ENCODE peak calls at places on chromosomes 12 and 14, in four cellular contexts. E, Z, P and I are unnamed samples.

GRCh38 chr14:72856530-72857264 is 37.2 kb downstream of the DPF3 start:
- DNase-seq in P (no peak), E (no peak), Z (no peak), I (no peak)

GRCh38 chr12:95437565-95437964 is 36.4 kb upstream of the METAP2 start:
- DNase-seq in Z (no peak), E (no peak), P (no peak), I (no peak)

GRCh38 chr12:5783274-5783920 is 161.7 kb downstream of the ANO2 start:
- DNase-seq in E (no peak), Z (no peak), P (no peak), I (no peak)

GRCh38 chr12:52074006-52074405 is 4.2 kb downstream of the ATG101 start:
- DNase-seq in P (peak), E (no peak), Z (peak), I (peak)

GRCh38 chr12:52903855-52904508 is 894 bp downstream of the KRT8 start:
- DNase-seq in Z (peak), E (peak), P (peak), I (peak)

GRCh38 chr12:18250313-18250916 is 10.9 kb upstream of the PIK3C2G start:
- DNase-seq in Z (peak), E (peak), P (peak), I (no peak)

GRCh38 chr14:33839193-33840076 is 111.4 kb downstream of the EGLN3 start:
- DNase-seq in Z (peak), P (peak), E (peak), I (no peak)

GRCh38 chr14:52339262-52339661 is 25.1 kb downstream of the PTGER2 start:
- DNase-seq in E (no peak), Z (no peak), P (no peak), I (no peak)

GRCh38 chr12:107091381-107091780 is 2.0 kb downstream of the CRY1 start:
- DNase-seq in Z (no peak), P (no peak), E (no peak), I (no peak)

GRCh38 chr12:109881752-109882151 is 1.4 kb upstream of the GLTP start:
- DNase-seq in E (no peak), Z (no peak), P (no peak), I (no peak)

GRCh38 chr14:54715244-54715643 is 148.3 kb downstream of the SAMD4A start:
- DNase-seq in Z (no peak), P (no peak), E (no peak), I (no peak)
- TF ChIP-seq CTCF in Z (no peak), P (no peak), E (no peak), I (peak)

DNA sequence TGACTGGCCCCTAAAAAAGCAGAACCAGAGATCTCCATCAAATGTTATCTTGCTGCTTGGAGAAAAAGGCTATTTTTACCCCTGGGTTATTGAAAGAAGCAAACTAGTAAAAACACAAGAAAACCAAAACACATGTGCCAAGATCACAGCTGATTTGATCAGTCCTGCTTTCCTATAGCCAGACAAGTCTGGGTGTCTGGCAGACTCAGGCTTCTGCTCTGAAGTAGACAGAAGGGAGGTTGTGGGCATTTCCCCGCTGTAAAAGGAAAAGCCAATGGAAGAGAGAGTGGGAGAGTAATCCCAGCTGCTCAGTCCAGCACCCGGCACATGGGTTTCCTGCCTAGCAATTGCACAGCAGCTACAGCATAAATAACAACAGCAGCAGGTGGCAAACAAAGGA is 178.0 kb downstream of the PHLDA1 start:
- DNase-seq in E (no peak), P (no peak), Z (peak), I (no peak)
- TF ChIP-seq CTCF in E (no peak), P (no peak), Z (no peak), I (no peak)

GRCh38 chr12:57110189-57111045 is 745 bp downstream of the STAT6 start:
- DNase-seq in E (peak), P (peak), Z (peak), I (peak)
- TF ChIP-seq CTCF in E (peak), P (no peak), Z (no peak), I (peak)

GRCh38 chr12:132133952-132134652 is 10.0 kb downstream of the DDX51 start:
- DNase-seq in E (no peak), Z (no peak), P (no peak), I (no peak)
- TF ChIP-seq CTCF in E (no peak), Z (no peak), P (no peak), I (no peak)

GRCh38 chr14:96727980-96728717 is 69.0 kb upstream of the VRK1 start:
- DNase-seq in E (no peak), Z (no peak), P (no peak), I (no peak)
- TF ChIP-seq CTCF in E (no peak), Z (no peak), P (no peak), I (no peak)

GRCh38 chr12:102920271-102920670 is 3.2 kb upstream of the PAH start:
- DNase-seq in E (no peak), Z (no peak), P (no peak), I (no peak)

GRCh38 chr12:102913453-102914226 is 3.4 kb downstream of the PAH start:
- DNase-seq in Z (no peak), E (no peak), P (no peak), I (no peak)

GRCh38 chr12:102916252-102917025 is 605 bp downstream of the PAH start:
- DNase-seq in P (no peak), Z (no peak), E (no peak), I (no peak)

GRCh38 chr12:102918840-102919239 is 1.8 kb upstream of the PAH start:
- DNase-seq in Z (no peak), P (no peak), E (no peak), I (no peak)

GRCh38 chr12:102917026-102917787 is at the start of gene PAH:
- DNase-seq in Z (peak), P (peak), E (no peak), I (no peak)
- TF ChIP-seq CTCF in Z (no peak), P (peak), E (peak), I (no peak)